ENCODE peak calls at places on chromosomes 2 and 18, in nine cellular contexts. D is fibroblast of gingiva; H is GM04504; Y is anterior cingulate cortex; S is breast epithelium; P is activated T-cell treated with anti-CD3 and anti-CD28 coated beads, Interleukin-2, amount 50 U/mL, for 48 hours; U is SHP77; V is brain microvascular endothelial cell; Q is stimulated activated CD4-positive, alpha-beta T cell treated with anti-CD3 and anti-CD28 coated beads, TNF-alpha, amount 100 ng/mL, for 48 hours. W is an unnamed sample.

GRCh38 chr2:128154225-128154624 is 63.2 kb downstream of the UGGT1 start:
- DNase-seq in D (no peak), H (no peak), Y (no peak), S (no peak), P (no peak), U (no peak), V (no peak), Q (no peak), W (no peak)

GRCh38 chr2:221254281-221254680 is 317.8 kb downstream of the EPHA4 start:
- DNase-seq in D (no peak), H (no peak), Y (no peak), S (no peak), P (no peak), U (peak), V (no peak), Q (no peak), W (no peak)

GRCh38 chr18:11245889-11246288 is 96.5 kb upstream of the PIEZO2 start:
- DNase-seq in D (peak), H (peak), Y (no peak), S (no peak), P (no peak), U (no peak), V (no peak), Q (no peak), W (no peak)

GRCh38 chr2:43419886-43420285 is 176.0 kb downstream of the THADA start:
- DNase-seq in D (no peak), H (no peak), Y (no peak), S (no peak), P (no peak), U (no peak), V (no peak), Q (no peak), W (no peak)

GRCh38 chr2:30217644-30218361 is 13.5 kb upstream of the LBH start:
- DNase-seq in D (no peak), H (no peak), Y (no peak), S (peak), P (no peak), U (no peak), V (no peak), Q (no peak), W (no peak)

GRCh38 chr2:230924470-230925341 is at the start of gene GPR55:
- DNase-seq in D (no peak), H (no peak), Y (no peak), S (peak), P (peak), U (no peak), V (no peak), Q (peak), W (no peak)

GRCh38 chr18:68918216-68918615 is 120.3 kb downstream of the CCDC102B start:
- DNase-seq in D (no peak), H (no peak), Y (no peak), S (no peak), P (no peak), U (no peak), V (no peak), Q (no peak), W (no peak)

GRCh38 chr18:40208951-40209350 is 1746.1 kb upstream of the PIK3C3 start:
- DNase-seq in D (no peak), H (no peak), Y (no peak), S (no peak), P (no peak), U (no peak), V (no peak), Q (no peak), W (no peak)

GRCh38 chr18:76667603-76668002 is 154.8 kb upstream of the ZNF236 start:
- DNase-seq in D (no peak), H (no peak), Y (no peak), S (no peak), P (no peak), U (no peak), V (no peak), Q (no peak), W (no peak)

GRCh38 chr2:26849056-26850001 is 1.4 kb downstream of the DPYSL5 start:
- DNase-seq in D (no peak), H (no peak), Y (no peak), S (no peak), P (peak), U (peak), V (no peak), Q (no peak), W (no peak)

GRCh38 chr2:60530228-60530627 is 23.2 kb downstream of the BCL11A start:
- DNase-seq in D (no peak), H (no peak), Y (no peak), S (no peak), P (no peak), U (no peak), V (no peak), Q (no peak), W (no peak)

GRCh38 chr2:237700583-237701032 is 73.2 kb downstream of the LRRFIP1 start:
- DNase-seq in D (no peak), H (no peak), Y (no peak), S (no peak), P (peak), U (peak), V (peak), Q (peak), W (no peak)

GRCh38 chr2:219507555-219508443 is 6.5 kb upstream of the ASIC4 start:
- DNase-seq in D (no peak), H (no peak), Y (no peak), S (no peak), P (no peak), U (no peak), V (no peak), Q (no peak), W (no peak)

GRCh38 chr18:6409933-6410332 is 4.8 kb downstream of the L3MBTL4 start:
- DNase-seq in D (no peak), H (no peak), Y (no peak), S (no peak), P (no peak), U (no peak), V (no peak), Q (no peak), W (no peak)

GRCh38 chr2:5467506-5467905 is 224.7 kb upstream of the SOX11 start:
- DNase-seq in D (no peak), H (no peak), Y (no peak), S (no peak), P (no peak), U (no peak), V (no peak), Q (no peak), W (no peak)

GRCh38 chr2:11998626-11999378 is 252.4 kb downstream of the LPIN1 start:
- DNase-seq in D (no peak), H (no peak), Y (no peak), S (no peak), P (no peak), U (no peak), V (peak), Q (no peak), W (no peak)

GRCh38 chr2:71299507-71299906 is 32.1 kb upstream of the ZNF638 start:
- DNase-seq in D (peak), H (no peak), Y (no peak), S (no peak), P (no peak), U (no peak), V (no peak), Q (no peak), W (no peak)

GRCh38 chr2:200681731-200682130 is 95.9 kb downstream of the AOX1 start:
- DNase-seq in D (peak), H (no peak), Y (no peak), S (no peak), P (no peak), U (no peak), V (no peak), Q (no peak), W (no peak)

GRCh38 chr18:48771641-48772380 is 179.0 kb downstream of the SMAD7 start:
- DNase-seq in D (no peak), H (no peak), Y (no peak), S (no peak), P (no peak), U (no peak), V (no peak), Q (no peak), W (no peak)

GRCh38 chr2:110747522-110748488 is 15.4 kb downstream of the ACOXL start:
- DNase-seq in D (no peak), H (no peak), Y (no peak), S (no peak), P (no peak), U (peak), V (no peak), Q (no peak), W (no peak)

GRCh38 chr2:222440670-222441422 is 16.5 kb downstream of the SGPP2 start:
- DNase-seq in D (peak), H (peak), Y (no peak), S (no peak), P (no peak), U (no peak), V (peak), Q (no peak), W (no peak)

GRCh38 chr2:207632575-207633492 is 7.6 kb upstream of the METTL21A start:
- DNase-seq in D (peak), H (peak), Y (no peak), S (no peak), P (no peak), U (no peak), V (peak), Q (no peak), W (no peak)

GRCh38 chr18:26549103-26549485 is 741 bp upstream of the KCTD1 start:
- DNase-seq in D (peak), H (no peak), Y (no peak), S (no peak), P (peak), U (no peak), V (no peak), Q (no peak), W (peak)

GRCh38 chr2:195533771-195534642 is 123.0 kb upstream of the SLC39A10 start:
- DNase-seq in D (peak), H (peak), Y (peak), S (no peak), P (peak), U (no peak), V (peak), Q (peak), W (peak)

GRCh38 chr2:172021955-172022354 is 22.2 kb downstream of the METAP1D start:
- DNase-seq in D (peak), H (peak), Y (no peak), S (no peak), P (no peak), U (no peak), V (peak), Q (no peak), W (no peak)

GRCh38 chr2:105283532-105283931 is 42.0 kb downstream of the GPR45 start:
- DNase-seq in D (no peak), H (no peak), Y (no peak), S (no peak), P (no peak), U (no peak), V (no peak), Q (no peak), W (no peak)

GRCh38 chr2:239564587-239564986 is 163.8 kb upstream of the HDAC4 start:
- DNase-seq in D (no peak), H (no peak), Y (no peak), S (peak), P (no peak), U (no peak), V (no peak), Q (no peak), W (no peak)

GRCh38 chr2:200797242-200797770 is 14.4 kb upstream of the BZW1 start:
- DNase-seq in D (peak), H (no peak), Y (no peak), S (no peak), P (no peak), U (no peak), V (no peak), Q (no peak), W (peak)

GRCh38 chr2:3780477-3781402 is 77.4 kb downstream of the DCDC2C start:
- DNase-seq in D (peak), H (no peak), Y (no peak), S (no peak), P (peak), U (peak), V (peak), Q (peak), W (peak)

GRCh38 chr18:9827856-9828793 is 57.6 kb upstream of the TXNDC2 start:
- DNase-seq in D (peak), H (peak), Y (no peak), S (no peak), P (no peak), U (no peak), V (peak), Q (no peak), W (no peak)

GRCh38 chr2:37912056-37912455 is 13.0 kb upstream of the RMDN2 start:
- DNase-seq in D (peak), H (no peak), Y (no peak), S (no peak), P (no peak), U (no peak), V (no peak), Q (no peak), W (no peak)

GRCh38 chr2:167946367-167946955 is 300.9 kb downstream of the STK39 start:
- DNase-seq in D (no peak), H (no peak), Y (no peak), S (no peak), P (no peak), U (no peak), V (no peak), Q (no peak), W (no peak)

GRCh38 chr18:56028514-56028913 is 440.5 kb upstream of the TCF4 start:
- DNase-seq in D (no peak), H (peak), Y (no peak), S (no peak), P (no peak), U (no peak), V (peak), Q (no peak), W (no peak)

GRCh38 chr2:115542331-115542730 is 1099.9 kb downstream of the DPP10 start:
- DNase-seq in D (no peak), H (no peak), Y (no peak), S (no peak), P (no peak), U (no peak), V (no peak), Q (no peak), W (no peak)

GRCh38 chr18:59219672-59220163 is at the start of gene GRP:
- DNase-seq in D (no peak), H (no peak), Y (no peak), S (no peak), P (no peak), U (peak), V (no peak), Q (no peak), W (no peak)

GRCh38 chr2:141941224-141941714 is 189.5 kb downstream of the LRP1B start:
- DNase-seq in D (no peak), H (no peak), Y (no peak), S (no peak), P (no peak), U (no peak), V (no peak), Q (no peak), W (no peak)

GRCh38 chr18:48412339-48412929 is 3.3 kb upstream of the ZBTB7C start:
- DNase-seq in D (no peak), H (no peak), Y (no peak), S (no peak), P (peak), U (peak), V (no peak), Q (no peak), W (no peak)

GRCh38 chr2:74045454-74045853 is 60.7 kb downstream of the TET3 start:
- DNase-seq in D (peak), H (no peak), Y (no peak), S (peak), P (no peak), U (no peak), V (peak), Q (no peak), W (no peak)

GRCh38 chr18:59268722-59269562 is 4.3 kb downstream of the RAX start:
- DNase-seq in D (no peak), H (no peak), Y (no peak), S (no peak), P (peak), U (peak), V (no peak), Q (peak), W (no peak)